ENCODE peak calls at places on chromosomes 7 and 10, in eight cellular contexts. C, W, K, G, B, O, Q and E are unnamed samples.

GRCh38 chr7:140945940-140946339 is 21.2 kb upstream of the BRAF start:
- DNase-seq in C (no peak), W (no peak), K (no peak), G (no peak), B (no peak), O (no peak), Q (no peak), E (no peak)

GRCh38 chr7:66352071-66352470 is 146.9 kb downstream of the TPST1 start:
- DNase-seq in C (no peak), W (no peak), K (no peak), G (no peak), B (no peak), O (peak), Q (no peak), E (no peak)

GRCh38 chr10:60905580-60905979 is 38.4 kb downstream of the RHOBTB1 start:
- DNase-seq in C (no peak), W (no peak), K (no peak), G (no peak), B (no peak), O (peak), Q (no peak), E (peak)

GRCh38 chr7:7369134-7369533 is 166.5 kb downstream of the COL28A1 start:
- DNase-seq in C (no peak), W (no peak), K (no peak), G (no peak), B (no peak), O (no peak), Q (no peak), E (no peak)

GRCh38 chr10:69239816-69240434 is 19.8 kb downstream of the HKDC1 start:
- DNase-seq in C (no peak), W (no peak), K (no peak), G (no peak), B (no peak), O (no peak), Q (no peak), E (peak)

GRCh38 chr7:107838816-107839584 is 36.0 kb upstream of the SLC26A3 start:
- DNase-seq in C (no peak), W (no peak), K (no peak), G (no peak), B (no peak), O (no peak), Q (no peak), E (no peak)

GRCh38 chr10:30784521-30784895 is 155.0 kb upstream of the LYZL2 start:
- DNase-seq in C (no peak), W (no peak), K (no peak), G (no peak), B (no peak), O (no peak), Q (no peak), E (peak)

GRCh38 chr7:134778941-134779740 is at the start of gene CALD1:
- DNase-seq in C (no peak), W (peak), K (peak), G (no peak), B (no peak), O (peak), Q (peak), E (peak)

GRCh38 chr10:110353244-110354119 is 48.8 kb upstream of the SMNDC1 start:
- DNase-seq in C (peak), W (no peak), K (peak), G (no peak), B (peak), O (peak), Q (no peak), E (no peak)

GRCh38 chr7:104923010-104923421 is 91.0 kb upstream of the KMT2E start:
- DNase-seq in C (no peak), W (peak), K (peak), G (peak), B (peak), O (peak), Q (no peak), E (peak)

GRCh38 chr7:127040042-127040441 is 212.7 kb downstream of the GRM8 start:
- DNase-seq in C (no peak), W (no peak), K (no peak), G (no peak), B (no peak), O (no peak), Q (no peak), E (no peak)

GRCh38 chr10:72024596-72024995 is 60.4 kb downstream of the CHST3 start:
- DNase-seq in C (no peak), W (no peak), K (no peak), G (no peak), B (no peak), O (no peak), Q (no peak), E (no peak)

GRCh38 chr10:57979466-57979865 is 288.2 kb downstream of the IPMK start:
- DNase-seq in C (no peak), W (no peak), K (peak), G (no peak), B (no peak), O (no peak), Q (no peak), E (no peak)

GRCh38 chr10:48461623-48462481 is 143.0 kb downstream of the ARHGAP22 start:
- DNase-seq in C (no peak), W (no peak), K (no peak), G (no peak), B (no peak), O (no peak), Q (no peak), E (no peak)

GRCh38 chr7:17706734-17707133 is 233.6 kb downstream of the SNX13 start:
- DNase-seq in C (no peak), W (peak), K (peak), G (peak), B (peak), O (peak), Q (no peak), E (peak)

GRCh38 chr10:131099028-131099427 is 212.5 kb downstream of the TCERG1L start:
- DNase-seq in C (no peak), W (peak), K (no peak), G (no peak), B (no peak), O (no peak), Q (no peak), E (no peak)

GRCh38 chr10:18294633-18295032 is 154.4 kb downstream of the CACNB2 start:
- DNase-seq in C (no peak), W (no peak), K (no peak), G (peak), B (no peak), O (no peak), Q (no peak), E (no peak)

GRCh38 chr7:127317447-127317961 is 64.8 kb upstream of the GRM8 start:
- DNase-seq in C (no peak), W (no peak), K (no peak), G (no peak), B (no peak), O (no peak), Q (no peak), E (no peak)

GRCh38 chr10:13396369-13396768 is 48.3 kb upstream of the SEPHS1 start:
- DNase-seq in C (no peak), W (no peak), K (no peak), G (no peak), B (no peak), O (no peak), Q (no peak), E (no peak)

GRCh38 chr7:158328376-158329013 is 259.1 kb downstream of the PTPRN2 start:
- DNase-seq in C (no peak), W (no peak), K (no peak), G (no peak), B (no peak), O (no peak), Q (no peak), E (no peak)

GRCh38 chr7:130048906-130049305 is 2.3 kb downstream of the ZC3HC1 start:
- DNase-seq in C (no peak), W (no peak), K (no peak), G (no peak), B (no peak), O (no peak), Q (no peak), E (no peak)

GRCh38 chr7:31410265-31410664 is 69.7 kb upstream of the NEUROD6 start:
- DNase-seq in C (no peak), W (no peak), K (no peak), G (no peak), B (no peak), O (no peak), Q (no peak), E (no peak)

GRCh38 chr10:114492351-114493037 is 88.2 kb upstream of the AFAP1L2 start:
- DNase-seq in C (no peak), W (no peak), K (no peak), G (no peak), B (no peak), O (no peak), Q (no peak), E (no peak)

GRCh38 chr10:124322191-124322980 is 96.3 kb downstream of the OAT start:
- DNase-seq in C (no peak), W (no peak), K (no peak), G (no peak), B (no peak), O (no peak), Q (no peak), E (peak)

GRCh38 chr10:92574545-92575377 is 868 bp upstream of the IDE start:
- DNase-seq in C (no peak), W (peak), K (no peak), G (no peak), B (no peak), O (no peak), Q (no peak), E (no peak)

GRCh38 chr7:44219371-44220045 is 18.7 kb downstream of the YKT6 start:
- DNase-seq in C (peak), W (peak), K (no peak), G (no peak), B (no peak), O (no peak), Q (no peak), E (peak)

GRCh38 chr7:68192941-68193340 is 1196.3 kb downstream of the TYW1 start:
- DNase-seq in C (no peak), W (no peak), K (no peak), G (no peak), B (no peak), O (no peak), Q (no peak), E (no peak)

GRCh38 chr7:50644586-50644985 is 79.4 kb upstream of the DDC start:
- DNase-seq in C (no peak), W (peak), K (no peak), G (no peak), B (no peak), O (no peak), Q (no peak), E (no peak)

GRCh38 chr10:69684020-69684980 is 54.3 kb downstream of the FAM241B start:
- DNase-seq in C (no peak), W (peak), K (no peak), G (no peak), B (no peak), O (peak), Q (no peak), E (peak)

GRCh38 chr7:98569606-98570337 is 47.3 kb upstream of the NPTX2 start:
- DNase-seq in C (no peak), W (no peak), K (no peak), G (no peak), B (no peak), O (peak), Q (no peak), E (peak)

GRCh38 chr10:94225589-94225988 is 137.2 kb downstream of the NOC3L start:
- DNase-seq in C (no peak), W (no peak), K (no peak), G (no peak), B (no peak), O (no peak), Q (no peak), E (no peak)

GRCh38 chr10:129942019-129942277 is 22.1 kb downstream of the EBF3 start:
- DNase-seq in C (no peak), W (no peak), K (no peak), G (no peak), B (no peak), O (no peak), Q (no peak), E (peak)

GRCh38 chr10:103110407-103110806 is 82.7 kb downstream of the NT5C2 start:
- DNase-seq in C (no peak), W (no peak), K (no peak), G (no peak), B (no peak), O (no peak), Q (no peak), E (no peak)
- H3K27ac ChIP-seq in C (peak), W (no peak), K (no peak), G (peak), B (no peak), O (no peak), Q (peak), E (peak)

DNA sequence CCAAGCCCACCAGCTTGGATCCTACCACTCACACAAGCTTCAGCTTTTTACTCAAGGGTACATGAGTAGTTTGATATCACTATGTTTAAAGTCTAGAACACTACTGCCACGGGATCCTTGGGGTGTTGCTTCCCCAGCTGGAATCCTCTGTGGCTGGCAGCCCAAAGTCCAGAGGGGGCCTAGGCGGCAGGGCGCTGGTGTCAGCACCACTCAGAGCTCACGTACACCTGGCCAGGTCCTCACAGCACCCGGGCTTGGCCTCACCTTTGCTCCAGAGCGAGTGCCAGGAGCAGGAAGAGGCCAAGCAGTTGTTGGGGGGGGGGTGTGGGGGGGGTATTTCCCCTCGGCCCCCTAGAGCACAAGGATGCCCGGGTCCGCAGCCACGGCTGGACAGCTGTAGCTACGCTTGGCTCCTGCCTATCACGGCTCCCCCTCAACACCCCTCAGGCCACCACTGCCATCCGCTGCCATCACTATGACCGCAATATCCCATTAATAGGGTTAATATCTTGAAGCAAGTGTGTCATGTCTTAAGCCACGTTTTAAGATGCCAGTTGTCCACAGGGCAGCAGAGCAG is 17.0 kb downstream of the ZDHHC6 start:
- DNase-seq in C (peak), W (no peak), K (no peak), G (no peak), B (no peak), O (no peak), Q (no peak), E (no peak)
- TF ChIP-seq POLR2AphosphoS5 in C (no peak), W (no peak), K (no peak), G (no peak), B (no peak), O (peak), Q (no peak), E (no peak)

DNA sequence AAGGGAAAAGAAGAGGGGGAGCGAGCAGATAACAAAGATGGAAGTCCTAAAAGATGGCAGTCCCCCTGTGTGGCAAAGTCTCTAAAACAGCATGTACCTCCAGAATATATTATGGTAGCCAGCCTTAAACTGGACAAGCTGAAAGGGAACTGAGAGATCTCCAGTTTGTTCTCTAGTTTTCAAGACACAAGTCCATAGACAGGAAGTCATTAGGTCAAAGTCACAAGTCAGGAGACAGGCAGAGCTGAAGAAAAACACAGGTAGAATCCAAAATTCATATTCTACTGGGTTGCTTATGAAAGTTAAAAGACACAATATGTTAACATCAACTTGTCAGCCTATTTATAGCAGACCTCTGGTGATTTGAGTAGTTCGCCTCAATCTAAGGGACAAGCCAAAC is 38.7 kb downstream of the FAM107B start:
- DNase-seq in C (no peak), W (no peak), K (no peak), G (no peak), B (no peak), O (no peak), Q (no peak), E (no peak)
- H3K4me3 ChIP-seq in C (no peak), W (no peak), K (no peak), G (no peak), B (no peak), O (no peak), Q (no peak), E (no peak)

GRCh38 chr7:22117222-22117621 is 171.5 kb upstream of the CDCA7L start:
- DNase-seq in C (no peak), W (no peak), K (no peak), G (no peak), B (no peak), O (no peak), Q (no peak), E (no peak)
- H3K27ac ChIP-seq in C (peak), W (no peak), K (no peak), G (no peak), B (no peak), O (no peak), Q (no peak), E (no peak)